ENCODE peak calls at places on chromosomes 1 and 21, in six cellular contexts. One of them, this sample, is unnamed.

GRCh38 chr1:43622901-43623780 is 26.8 kb upstream of the KDM4A start:
- DNase-seq in neural progenitor cell: no peak
- DNase-seq in GM23248: no peak
- DNase-seq in MM.1S: no peak
- DNase-seq in HCT116: no peak
- DNase-seq in SK-N-SH: no peak
- DNase-seq in this sample: no peak

GRCh38 chr1:192550922-192551534 is 24.5 kb upstream of the RGS1 start:
- DNase-seq in neural progenitor cell: no peak
- DNase-seq in GM23248: peak; percentile 83
- DNase-seq in MM.1S: peak; percentile 52
- DNase-seq in HCT116: peak; percentile 16
- DNase-seq in SK-N-SH: no peak
- DNase-seq in this sample: peak; percentile 89

GRCh38 chr1:44460107-44460885 is 55.2 kb downstream of the RNF220 start:
- DNase-seq in neural progenitor cell: no peak
- DNase-seq in GM23248: no peak
- DNase-seq in MM.1S: no peak
- DNase-seq in HCT116: no peak
- DNase-seq in SK-N-SH: no peak
- DNase-seq in this sample: no peak

GRCh38 chr1:23217421-23218115 is at the start of gene HTR1D:
- DNase-seq in neural progenitor cell: peak; percentile 80
- DNase-seq in GM23248: peak; percentile 31
- DNase-seq in MM.1S: no peak
- DNase-seq in HCT116: no peak
- DNase-seq in SK-N-SH: no peak
- DNase-seq in this sample: no peak

GRCh38 chr1:78359666-78360065 is 131.1 kb upstream of the PTGFR start:
- DNase-seq in neural progenitor cell: no peak
- DNase-seq in GM23248: no peak
- DNase-seq in MM.1S: peak; percentile 22
- DNase-seq in HCT116: no peak
- DNase-seq in SK-N-SH: no peak
- DNase-seq in this sample: peak; percentile 53

GRCh38 chr1:25255711-25256577 is 8.7 kb upstream of the RSRP1 start:
- DNase-seq in neural progenitor cell: no peak
- DNase-seq in GM23248: no peak
- DNase-seq in MM.1S: no peak
- DNase-seq in HCT116: no peak
- DNase-seq in SK-N-SH: no peak
- DNase-seq in this sample: no peak

GRCh38 chr1:2194898-2195673 is 514 bp upstream of the FAAP20 start:
- DNase-seq in neural progenitor cell: peak; percentile 94
- DNase-seq in GM23248: peak; percentile 97
- DNase-seq in MM.1S: peak; percentile 79
- DNase-seq in HCT116: peak; percentile 67
- DNase-seq in SK-N-SH: peak; percentile 96
- DNase-seq in this sample: peak; percentile 92

GRCh38 chr21:33546076-33546475 is 3.2 kb downstream of the SON start:
- DNase-seq in neural progenitor cell: no peak
- DNase-seq in GM23248: peak; percentile 43
- DNase-seq in MM.1S: no peak
- DNase-seq in HCT116: no peak
- DNase-seq in SK-N-SH: no peak
- DNase-seq in this sample: no peak

GRCh38 chr1:112549590-112549989 is 40.8 kb downstream of the WNT2B start:
- DNase-seq in neural progenitor cell: no peak
- DNase-seq in GM23248: no peak
- DNase-seq in MM.1S: no peak
- DNase-seq in HCT116: no peak
- DNase-seq in SK-N-SH: no peak
- DNase-seq in this sample: no peak

GRCh38 chr1:1907098-1907736 is 7.8 kb upstream of the CALML6 start:
- DNase-seq in neural progenitor cell: no peak
- DNase-seq in GM23248: peak; percentile 22
- DNase-seq in MM.1S: peak; percentile 88
- DNase-seq in HCT116: peak; percentile 13
- DNase-seq in SK-N-SH: no peak
- DNase-seq in this sample: no peak

GRCh38 chr1:95451054-95451453 is 217.0 kb downstream of the RWDD3 start:
- DNase-seq in neural progenitor cell: peak; percentile 47
- DNase-seq in GM23248: no peak
- DNase-seq in MM.1S: no peak
- DNase-seq in HCT116: peak; percentile 33
- DNase-seq in SK-N-SH: no peak
- DNase-seq in this sample: peak; percentile 51

GRCh38 chr1:24027838-24028468 is 47.8 kb upstream of the SRSF10 start:
- DNase-seq in neural progenitor cell: no peak
- DNase-seq in GM23248: peak; percentile 73
- DNase-seq in MM.1S: peak; percentile 31
- DNase-seq in HCT116: no peak
- DNase-seq in SK-N-SH: peak; percentile 38
- DNase-seq in this sample: peak; percentile 74

GRCh38 chr1:247421074-247421473 is 5.1 kb downstream of the NLRP3 start:
- DNase-seq in neural progenitor cell: no peak
- DNase-seq in GM23248: peak; percentile 47
- DNase-seq in MM.1S: no peak
- DNase-seq in HCT116: no peak
- DNase-seq in SK-N-SH: no peak
- DNase-seq in this sample: no peak

GRCh38 chr1:107590895-107591622 is 373.9 kb downstream of the VAV3 start:
- DNase-seq in neural progenitor cell: no peak
- DNase-seq in GM23248: no peak
- DNase-seq in MM.1S: peak; percentile 9
- DNase-seq in HCT116: no peak
- DNase-seq in SK-N-SH: no peak
- DNase-seq in this sample: no peak

GRCh38 chr21:25931791-25932190 is 197.0 kb downstream of the GABPA start:
- DNase-seq in neural progenitor cell: no peak
- DNase-seq in GM23248: no peak
- DNase-seq in MM.1S: no peak
- DNase-seq in HCT116: no peak
- DNase-seq in SK-N-SH: no peak
- DNase-seq in this sample: no peak

GRCh38 chr1:238621405-238621804 is 730.7 kb upstream of the ZP4 start:
- DNase-seq in neural progenitor cell: no peak
- DNase-seq in GM23248: no peak
- DNase-seq in MM.1S: no peak
- DNase-seq in HCT116: no peak
- DNase-seq in SK-N-SH: no peak
- DNase-seq in this sample: no peak

GRCh38 chr1:43625063-43625780 is 24.7 kb upstream of the KDM4A start:
- DNase-seq in neural progenitor cell: no peak
- DNase-seq in GM23248: no peak
- DNase-seq in MM.1S: no peak
- DNase-seq in HCT116: no peak
- DNase-seq in SK-N-SH: peak; percentile 7
- DNase-seq in this sample: no peak

GRCh38 chr1:108505766-108506075 is 54.2 kb upstream of the EEIG2 start:
- DNase-seq in neural progenitor cell: no peak
- DNase-seq in GM23248: no peak
- DNase-seq in MM.1S: no peak
- DNase-seq in HCT116: no peak
- DNase-seq in SK-N-SH: no peak
- DNase-seq in this sample: no peak

GRCh38 chr1:181490276-181490675 is 7.0 kb downstream of the CACNA1E start:
- DNase-seq in neural progenitor cell: no peak
- DNase-seq in GM23248: no peak
- DNase-seq in MM.1S: no peak
- DNase-seq in HCT116: no peak
- DNase-seq in SK-N-SH: no peak
- DNase-seq in this sample: no peak

GRCh38 chr1:181493885-181494284 is 10.6 kb downstream of the CACNA1E start:
- DNase-seq in neural progenitor cell: no peak
- DNase-seq in GM23248: no peak
- DNase-seq in MM.1S: no peak
- DNase-seq in HCT116: no peak
- DNase-seq in SK-N-SH: no peak
- DNase-seq in this sample: no peak

GRCh38 chr1:181496759-181497158 is 13.4 kb downstream of the CACNA1E start:
- DNase-seq in neural progenitor cell: no peak
- DNase-seq in GM23248: no peak
- DNase-seq in MM.1S: no peak
- DNase-seq in HCT116: no peak
- DNase-seq in SK-N-SH: no peak
- DNase-seq in this sample: no peak

GRCh38 chr1:181490740-181491712 is 7.7 kb downstream of the CACNA1E start:
- DNase-seq in neural progenitor cell: no peak
- DNase-seq in GM23248: no peak
- DNase-seq in MM.1S: no peak
- DNase-seq in HCT116: no peak
- DNase-seq in SK-N-SH: no peak
- DNase-seq in this sample: no peak

GRCh38 chr1:181493145-181493544 is 9.8 kb downstream of the CACNA1E start:
- DNase-seq in neural progenitor cell: no peak
- DNase-seq in GM23248: no peak
- DNase-seq in MM.1S: no peak
- DNase-seq in HCT116: no peak
- DNase-seq in SK-N-SH: no peak
- DNase-seq in this sample: no peak
- TF ChIP-seq EZH2phosphoT487 in neural progenitor cell: no peak
- TF ChIP-seq EZH2phosphoT487 in GM23248: no peak
- TF ChIP-seq EZH2phosphoT487 in MM.1S: no peak
- TF ChIP-seq EZH2phosphoT487 in HCT116: no peak
- TF ChIP-seq EZH2phosphoT487 in SK-N-SH: no peak
- TF ChIP-seq EZH2phosphoT487 in this sample: no peak

GRCh38 chr21:45334134-45334533 is 46.4 kb upstream of the POFUT2 start:
- DNase-seq in neural progenitor cell: no peak
- DNase-seq in GM23248: no peak
- DNase-seq in MM.1S: no peak
- DNase-seq in HCT116: no peak
- DNase-seq in SK-N-SH: no peak
- DNase-seq in this sample: no peak
- H3K9ac ChIP-seq in neural progenitor cell: no peak overlapping the region
- H3K9ac ChIP-seq in GM23248: no peak overlapping the region
- H3K9ac ChIP-seq in MM.1S: no peak overlapping the region
- H3K9ac ChIP-seq in HCT116: no peak overlapping the region
- H3K9ac ChIP-seq in SK-N-SH: no peak overlapping the region
- H3K9ac ChIP-seq in this sample: no peak overlapping the region

DNA sequence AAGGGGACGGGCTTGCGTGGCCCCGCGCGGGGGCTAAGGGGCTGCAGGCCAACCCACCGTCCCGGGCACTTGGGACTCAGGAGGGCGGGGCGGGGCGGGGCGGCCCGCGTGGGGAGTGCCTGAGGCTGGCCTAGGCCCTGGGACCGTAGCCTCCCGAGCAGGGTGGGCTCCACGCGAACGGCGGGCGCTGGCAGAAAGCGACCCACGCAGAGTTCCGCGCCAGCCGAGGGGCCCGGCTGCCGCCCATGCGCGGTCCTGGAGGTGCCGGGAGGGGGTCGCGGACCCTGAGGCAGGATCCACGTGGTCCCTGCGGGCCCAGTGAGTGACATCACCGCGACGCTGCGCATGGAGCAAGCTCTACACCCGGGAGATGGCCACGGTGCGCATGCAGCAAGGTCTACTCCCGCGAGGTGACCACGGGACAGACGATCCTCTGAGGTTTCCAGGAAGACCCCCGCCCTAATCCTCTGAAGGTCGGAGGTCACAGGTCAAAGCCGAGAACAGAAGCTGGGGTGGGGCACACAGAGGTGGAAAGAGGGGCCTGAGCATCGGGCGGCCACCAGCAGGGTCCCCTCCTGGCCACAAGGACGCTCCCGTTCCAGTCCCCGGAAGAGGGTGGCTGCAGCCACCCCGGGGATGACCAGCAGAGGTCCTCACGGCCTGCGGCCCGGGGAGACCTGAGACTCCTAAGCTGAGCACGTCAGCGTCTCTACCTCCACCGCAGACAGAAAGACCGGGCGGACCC is 13.5 kb upstream of the SLC19A1 start:
- DNase-seq in neural progenitor cell: peak; percentile 92
- DNase-seq in GM23248: peak; percentile 80
- DNase-seq in MM.1S: peak; percentile 96
- DNase-seq in HCT116: peak; percentile 88
- DNase-seq in SK-N-SH: peak; percentile 98
- DNase-seq in this sample: peak; percentile 89
- TF ChIP-seq EZH2phosphoT487 in neural progenitor cell: no peak
- TF ChIP-seq EZH2phosphoT487 in GM23248: no peak
- TF ChIP-seq EZH2phosphoT487 in MM.1S: no peak
- TF ChIP-seq EZH2phosphoT487 in HCT116: no peak
- TF ChIP-seq EZH2phosphoT487 in SK-N-SH: no peak
- TF ChIP-seq EZH2phosphoT487 in this sample: no peak

GRCh38 chr1:119736649-119737039 is 24.9 kb downstream of the PHGDH start:
- DNase-seq in neural progenitor cell: no peak
- DNase-seq in GM23248: no peak
- DNase-seq in MM.1S: no peak
- DNase-seq in HCT116: no peak
- DNase-seq in SK-N-SH: no peak
- DNase-seq in this sample: no peak

GRCh38 chr1:119737040-119737682 is 25.4 kb downstream of the PHGDH start:
- DNase-seq in neural progenitor cell: no peak
- DNase-seq in GM23248: no peak
- DNase-seq in MM.1S: no peak
- DNase-seq in HCT116: no peak
- DNase-seq in SK-N-SH: no peak
- DNase-seq in this sample: no peak

GRCh38 chr1:119740261-119740660 is 28.4 kb downstream of the HMGCS2 start:
- DNase-seq in neural progenitor cell: no peak
- DNase-seq in GM23248: no peak
- DNase-seq in MM.1S: no peak
- DNase-seq in HCT116: no peak
- DNase-seq in SK-N-SH: no peak
- DNase-seq in this sample: no peak

GRCh38 chr1:119739150-119739549 is 27.4 kb downstream of the PHGDH start:
- DNase-seq in neural progenitor cell: no peak
- DNase-seq in GM23248: no peak
- DNase-seq in MM.1S: no peak
- DNase-seq in HCT116: no peak
- DNase-seq in SK-N-SH: no peak
- DNase-seq in this sample: no peak

DNA sequence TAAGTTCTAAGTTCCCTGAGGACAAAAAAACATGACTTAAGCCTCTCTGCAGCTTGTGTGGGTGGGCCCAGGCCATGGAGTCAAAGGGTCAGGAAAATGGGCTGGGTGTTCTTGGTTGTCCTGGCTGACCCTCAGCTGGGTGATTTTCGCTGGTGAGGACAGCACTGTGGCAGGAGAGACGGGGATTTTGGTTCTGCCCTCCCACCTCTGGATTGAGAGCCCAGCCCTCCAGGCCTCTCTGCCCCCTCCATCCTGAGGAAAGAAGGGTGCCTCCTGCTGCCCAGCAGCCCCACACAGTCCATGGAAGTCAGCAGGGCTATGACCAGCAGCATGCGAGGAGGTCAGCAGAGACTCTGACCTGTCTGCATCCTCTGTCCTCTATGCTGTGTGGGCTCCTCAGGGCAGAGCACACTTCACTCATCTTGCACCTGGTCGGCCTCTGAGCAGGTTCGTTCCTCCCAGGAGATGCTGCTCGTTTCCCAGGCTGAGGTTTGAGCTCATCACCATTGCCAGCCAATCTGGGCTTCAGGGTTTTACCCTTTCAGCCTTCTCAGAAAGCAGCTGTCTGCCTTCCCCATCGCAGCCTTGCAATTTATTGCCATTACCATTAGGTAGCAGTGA is 26.5 kb downstream of the PHGDH start:
- DNase-seq in neural progenitor cell: no peak
- DNase-seq in GM23248: no peak
- DNase-seq in MM.1S: no peak
- DNase-seq in HCT116: no peak
- DNase-seq in SK-N-SH: no peak
- DNase-seq in this sample: no peak
- H3K9ac ChIP-seq in neural progenitor cell: no peak overlapping the region
- H3K9ac ChIP-seq in GM23248: no peak overlapping the region
- H3K9ac ChIP-seq in MM.1S: no peak overlapping the region
- H3K9ac ChIP-seq in HCT116: no peak overlapping the region
- H3K9ac ChIP-seq in SK-N-SH: no peak overlapping the region
- H3K9ac ChIP-seq in this sample: no peak overlapping the region